ENCODE peak calls at places on chromosomes 7 and 10, in seven cellular contexts. O, F, T, N, G, V and D are unnamed samples.
A peak's percentile ranks its signal among the peaks of the same experiment; 100 is the strongest.

GRCh38 chr7:130352335-130353074 is 7.9 kb downstream of the CPA5 start:
- DNase-seq in O (peak; percentile 33), F (peak; percentile 98), T (no peak), N (no peak), G (no peak), V (peak; percentile 46), D (no peak)

GRCh38 chr10:27158421-27158820 is 3.3 kb downstream of the MASTL start:
- DNase-seq in O (no peak), F (no peak), T (no peak), N (no peak), G (no peak), V (peak; percentile 34), D (no peak)

GRCh38 chr10:12972146-12972545 is 29.4 kb downstream of the CCDC3 start:
- DNase-seq in O (no peak), F (no peak), T (no peak), N (no peak), G (no peak), V (no peak), D (no peak)

GRCh38 chr10:36738738-36739431 is 386.5 kb upstream of the ANKRD30A start:
- DNase-seq in O (no peak), F (no peak), T (no peak), N (no peak), G (no peak), V (peak; percentile 86), D (no peak)

GRCh38 chr10:28853195-28853594 is 175.9 kb downstream of the BAMBI start:
- DNase-seq in O (no peak), F (no peak), T (no peak), N (no peak), G (no peak), V (no peak), D (no peak)

GRCh38 chr10:95414844-95415545 is 124.2 kb upstream of the PDLIM1 start:
- DNase-seq in O (no peak), F (no peak), T (no peak), N (peak; percentile 84), G (no peak), V (no peak), D (no peak)

GRCh38 chr7:157519798-157520244 is 183.0 kb downstream of the DNAJB6 start:
- DNase-seq in O (no peak), F (no peak), T (no peak), N (peak; percentile 66), G (no peak), V (no peak), D (no peak)

GRCh38 chr7:132045481-132045980 is 489.1 kb upstream of the PODXL start:
- DNase-seq in O (no peak), F (no peak), T (no peak), N (no peak), G (no peak), V (no peak), D (no peak)

GRCh38 chr10:80046629-80047441 is 31.6 kb upstream of the TMEM254 start:
- DNase-seq in O (peak; percentile 72), F (peak; percentile 6), T (peak; percentile 69), N (peak; percentile 87), G (peak; percentile 20), V (peak; percentile 72), D (peak; percentile 64)

GRCh38 chr10:36114141-36114540 is 472.0 kb upstream of the FZD8 start:
- DNase-seq in O (no peak), F (no peak), T (no peak), N (no peak), G (no peak), V (peak; percentile 69), D (no peak)